ENCODE peak calls at places on chromosomes 1 and 21, in four cellular contexts. Y is esophagus muscularis mucosa, F is ascending aorta, A is colonic mucosa. C is an unnamed sample.

GRCh38 chr21:38303300-38303699 is 46.5 kb downstream of the KCNJ15 start:
- DNase-seq in Y (no peak), F (peak; percentile 94), A (no peak), C (no peak)

GRCh38 chr1:73813726-73814125 is 384.2 kb downstream of the LRRIQ3 start:
- DNase-seq in Y (no peak), F (no peak), A (no peak), C (no peak)

GRCh38 chr1:94727846-94728715 is 92.1 kb upstream of the SLC44A3 start:
- DNase-seq in Y (peak; percentile 90), F (peak; percentile 78), A (no peak), C (no peak)

GRCh38 chr1:214439352-214440119 is 111.9 kb downstream of the PTPN14 start:
- DNase-seq in Y (no peak), F (peak; percentile 68), A (peak; percentile 45), C (no peak)

GRCh38 chr1:50426702-50427085 is 3.5 kb upstream of the DMRTA2 start:
- DNase-seq in Y (peak; percentile 83), F (no peak), A (no peak), C (no peak)

GRCh38 chr1:185560760-185561159 is 173.4 kb upstream of the HMCN1 start:
- DNase-seq in Y (no peak), F (no peak), A (no peak), C (no peak)

GRCh38 chr1:20616468-20617156 is 16.6 kb upstream of the PINK1 start:
- DNase-seq in Y (no peak), F (no peak), A (no peak), C (no peak)

GRCh38 chr1:167297222-167298214 is 76.8 kb downstream of the POU2F1 start:
- DNase-seq in Y (no peak), F (no peak), A (peak; percentile 72), C (no peak)

GRCh38 chr1:71364236-71364635 is 283.4 kb upstream of the ZRANB2 start:
- DNase-seq in Y (no peak), F (no peak), A (no peak), C (no peak)
- H3K36me3 ChIP-seq in Y (no peaks in the 10 kb centered on the region), F (no peaks in the 10 kb centered on the region), A (no peaks in the 10 kb centered on the region), C (no peaks in the 10 kb centered on the region)

DNA sequence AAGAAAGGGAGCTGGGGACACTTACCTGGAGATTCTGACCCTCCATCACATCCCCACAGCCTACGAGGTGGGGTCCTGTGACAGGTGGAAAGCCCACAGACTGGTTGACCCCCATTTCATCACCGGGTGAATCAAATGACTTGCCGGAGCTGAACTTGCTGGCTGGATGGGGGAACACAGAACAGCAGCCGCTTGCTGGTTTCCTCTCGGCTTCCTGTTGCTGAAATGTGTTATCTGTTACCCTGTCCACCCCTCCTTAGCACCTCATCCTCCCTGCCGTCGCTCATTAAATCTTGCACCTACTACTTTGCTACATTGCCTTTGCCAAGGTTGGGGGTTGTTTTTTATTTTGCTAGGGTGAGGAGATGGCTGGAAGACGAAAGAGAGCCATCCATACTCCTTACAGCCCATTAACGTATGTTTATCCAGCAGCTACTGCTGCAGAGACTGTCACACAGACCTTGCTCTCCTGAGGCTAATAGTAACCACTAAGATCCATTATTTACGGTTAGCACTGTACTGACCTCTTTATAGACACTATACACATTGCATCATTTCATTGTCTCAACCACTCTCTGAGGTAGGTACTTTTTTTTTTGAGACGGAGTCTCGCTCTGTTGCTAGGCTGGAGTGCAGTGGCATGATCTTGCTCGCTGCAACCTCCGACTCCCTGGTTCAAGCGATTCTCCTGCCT is 7.0 kb downstream of the PAFAH2 start:
- DNase-seq in Y (no peak), F (no peak), A (no peak), C (no peak)
- H3K4me1 ChIP-seq in Y (peaks cover 5% of the 10 kb centered on the region), F (no peaks in the 10 kb centered on the region), A (no peaks in the 10 kb centered on the region), C (no peaks in the 10 kb centered on the region)

DNA sequence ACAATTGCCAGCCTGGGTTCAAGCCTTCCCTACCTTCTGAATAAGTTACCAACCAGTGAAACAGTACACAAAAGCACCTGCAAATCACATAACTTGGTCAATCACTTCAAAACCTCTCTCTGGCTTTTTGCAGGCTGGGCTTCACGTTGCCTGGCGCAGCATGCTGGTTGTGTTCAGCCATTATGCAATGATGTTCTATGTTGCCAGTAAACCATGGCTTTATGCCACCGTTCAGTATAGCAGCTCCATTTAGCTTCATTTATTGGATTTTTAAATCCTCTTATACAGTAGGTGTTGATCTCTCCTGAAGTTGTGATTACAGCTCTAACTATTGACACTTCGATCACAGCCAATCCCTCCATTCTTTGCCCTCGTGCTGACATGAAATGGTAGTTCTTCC is 233.6 kb upstream of the PTBP2 start:
- DNase-seq in Y (no peak), F (no peak), A (no peak), C (no peak)
- H3K36me3 ChIP-seq in Y (no peaks in the 10 kb centered on the region), F (no peaks in the 10 kb centered on the region), A (no peaks in the 10 kb centered on the region), C (no peaks in the 10 kb centered on the region)

GRCh38 chr1:201017828-201018163 is 5.7 kb downstream of the KIF21B start:
- DNase-seq in Y (no peak), F (no peak), A (no peak), C (no peak)

GRCh38 chr1:201021333-201022177 is 2.0 kb downstream of the KIF21B start:
- DNase-seq in Y (no peak), F (no peak), A (no peak), C (no peak)

GRCh38 chr1:201020647-201021332 is 2.7 kb downstream of the KIF21B start:
- DNase-seq in Y (no peak), F (no peak), A (peak; percentile 43), C (no peak)

GRCh38 chr1:201020040-201020591 is 3.4 kb downstream of the KIF21B start:
- DNase-seq in Y (no peak), F (no peak), A (peak; percentile 69), C (no peak)

DNA sequence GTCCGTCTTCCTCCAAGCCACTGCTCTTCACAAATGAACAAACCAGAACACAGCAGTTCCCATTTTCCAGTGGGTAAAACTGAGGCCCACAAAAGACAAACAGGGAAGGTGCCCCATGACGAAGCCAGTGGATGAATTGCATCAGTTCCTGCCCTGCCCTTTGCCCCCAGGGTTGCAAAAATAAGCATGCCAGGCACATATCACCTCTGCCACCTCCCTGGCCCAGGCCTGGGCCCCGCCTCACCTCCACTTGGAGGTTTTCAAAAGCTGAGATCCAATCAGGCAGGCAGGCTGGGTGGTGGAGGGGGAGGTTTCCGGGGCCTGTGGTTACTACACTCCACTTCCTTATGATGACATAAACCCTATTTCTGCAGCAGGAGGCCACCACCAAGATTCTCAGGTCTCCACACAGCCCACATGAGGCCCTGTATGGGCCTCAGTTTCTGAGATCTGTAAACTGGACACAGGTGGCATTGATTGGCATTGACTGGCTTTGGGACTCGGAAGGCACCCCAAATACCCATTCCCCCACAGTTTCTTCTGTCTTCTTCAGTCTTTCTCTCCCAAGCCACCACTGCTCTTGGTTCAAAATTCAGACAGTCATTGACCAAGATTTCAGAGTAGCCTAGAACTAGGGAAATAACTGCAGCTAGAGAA is 4.1 kb downstream of the KIF21B start:
- DNase-seq in Y (no peak), F (peak; percentile 78), A (peak; percentile 93), C (no peak)
- H3K4me1 ChIP-seq in Y (peaks cover 60% of the 10 kb centered on the region), F (peaks cover 7% of the 10 kb centered on the region), A (peaks cover 32% of the 10 kb centered on the region), C (peaks cover 35% of the 10 kb centered on the region)

GRCh38 chr1:226983247-226983997 is 43.3 kb downstream of the COQ8A start:
- DNase-seq in Y (no peak), F (no peak), A (no peak), C (peak; percentile 81)
- H3K36me3 ChIP-seq in Y (peaks cover 91% of the 10 kb centered on the region), F (peaks cover 51% of the 10 kb centered on the region), A (peaks cover 7% of the 10 kb centered on the region), C (peaks cover 44% of the 10 kb centered on the region)

GRCh38 chr1:244447552-244447951 is 4.2 kb downstream of the ADSS2 start:
- DNase-seq in Y (no peak), F (no peak), A (no peak), C (no peak)
- H3K4me1 ChIP-seq in Y (peaks cover 79% of the 10 kb centered on the region), F (peaks cover 46% of the 10 kb centered on the region), A (peaks cover 17% of the 10 kb centered on the region), C (peaks cover 54% of the 10 kb centered on the region)

GRCh38 chr1:945910-946565 is 13.0 kb downstream of the NOC2L start:
- DNase-seq in Y (no peak), F (no peak), A (no peak), C (no peak)
- H3K36me3 ChIP-seq in Y (peaks cover 65% of the 10 kb centered on the region), F (peaks cover 61% of the 10 kb centered on the region), A (no peaks in the 10 kb centered on the region), C (peaks cover 36% of the 10 kb centered on the region)

GRCh38 chr21:15751037-15751436 is 21.3 kb downstream of the USP25 start:
- DNase-seq in Y (no peak), F (no peak), A (no peak), C (no peak)
- H3K4me1 ChIP-seq in Y (peaks cover 74% of the 10 kb centered on the region), F (peaks cover 14% of the 10 kb centered on the region), A (peaks cover 20% of the 10 kb centered on the region), C (peaks cover 81% of the 10 kb centered on the region)